ENCODE peak calls at places on chromosomes 6 and 20, in eight cellular contexts. Q, F, M, C, O, G, X and I are unnamed samples. For H3K9me3, the result is how much of the 10 kb centered on the place peaks cover.

GRCh38 chr6:126293891-126294524 is 45.9 kb upstream of the CENPW start:
- DNase-seq in F (no peak), X (no peak), M (no peak), O (no peak), C (no peak), Q (no peak), G (no peak), I (no peak)

GRCh38 chr6:49284134-49284533 is 178.9 kb downstream of the MMUT start:
- DNase-seq in Q (no peak), O (no peak), C (no peak), F (no peak), X (no peak), G (no peak), M (no peak), I (no peak)

GRCh38 chr6:40912158-40912946 is 126.7 kb downstream of the UNC5CL start:
- DNase-seq in X (no peak), G (no peak), M (peak), O (no peak), F (no peak), C (no peak), Q (peak), I (peak)

GRCh38 chr6:67896476-67896875 is 738.6 kb upstream of the ADGRB3 start:
- DNase-seq in O (no peak), M (no peak), X (no peak), C (no peak), G (no peak), F (no peak), Q (peak), I (no peak)

GRCh38 chr6:99813565-99813964 is 180.5 kb downstream of the MCHR2 start:
- DNase-seq in Q (no peak), F (no peak), G (no peak), M (no peak), O (no peak), C (no peak), X (no peak), I (no peak)

GRCh38 chr6:10144772-10145171 is 270.1 kb downstream of the TFAP2A start:
- DNase-seq in Q (no peak), F (no peak), M (no peak), G (no peak), C (no peak), X (no peak), O (no peak), I (no peak)

GRCh38 chr20:33046412-33046811 is 7.3 kb upstream of the BPIFB3 start:
- DNase-seq in X (no peak), G (no peak), M (no peak), C (no peak), O (no peak), Q (no peak), F (no peak), I (no peak)

GRCh38 chr6:142796024-142796423 is 149.0 kb downstream of the HIVEP2 start:
- DNase-seq in C (no peak), X (no peak), M (no peak), Q (no peak), F (no peak), G (no peak), O (no peak), I (no peak)

GRCh38 chr6:132919476-132919875 is 105.1 kb downstream of the RPS12 start:
- DNase-seq in X (peak), G (no peak), C (peak), O (no peak), M (no peak), Q (peak), F (peak), I (no peak)

GRCh38 chr20:60815656-60816055 is 436.4 kb upstream of the CDH4 start:
- DNase-seq in G (no peak), M (no peak), F (no peak), O (no peak), Q (no peak), X (no peak), C (no peak), I (no peak)

GRCh38 chr20:60820149-60820548 is 431.9 kb upstream of the CDH4 start:
- DNase-seq in Q (no peak), O (no peak), C (no peak), G (no peak), F (no peak), X (no peak), M (no peak), I (no peak)

GRCh38 chr20:60819511-60819910 is 432.6 kb upstream of the CDH4 start:
- DNase-seq in Q (peak), C (no peak), O (no peak), G (no peak), M (no peak), F (no peak), X (no peak), I (no peak)

GRCh38 chr20:60813066-60813465 is 439.0 kb upstream of the CDH4 start:
- DNase-seq in C (no peak), G (no peak), O (no peak), M (no peak), X (no peak), F (no peak), Q (no peak), I (no peak)

GRCh38 chr20:60816901-60817300 is 435.2 kb upstream of the CDH4 start:
- DNase-seq in F (no peak), G (no peak), X (no peak), C (no peak), Q (no peak), M (no peak), O (no peak), I (no peak)
- H3K9me3 ChIP-seq in F (under half), G (under half), X (under half), C (under half), Q (under half), M (under half), O (under half), I (under half)

GRCh38 chr6:88031550-88031949 is 16.1 kb upstream of the SPACA1 start:
- DNase-seq in F (no peak), O (no peak), M (no peak), C (no peak), Q (no peak), G (no peak), X (no peak), I (no peak)
- H3K9me3 ChIP-seq in F (under half), O (under half), M (under half), C (under half), Q (under half), G (under half), X (under half), I (under half)

DNA sequence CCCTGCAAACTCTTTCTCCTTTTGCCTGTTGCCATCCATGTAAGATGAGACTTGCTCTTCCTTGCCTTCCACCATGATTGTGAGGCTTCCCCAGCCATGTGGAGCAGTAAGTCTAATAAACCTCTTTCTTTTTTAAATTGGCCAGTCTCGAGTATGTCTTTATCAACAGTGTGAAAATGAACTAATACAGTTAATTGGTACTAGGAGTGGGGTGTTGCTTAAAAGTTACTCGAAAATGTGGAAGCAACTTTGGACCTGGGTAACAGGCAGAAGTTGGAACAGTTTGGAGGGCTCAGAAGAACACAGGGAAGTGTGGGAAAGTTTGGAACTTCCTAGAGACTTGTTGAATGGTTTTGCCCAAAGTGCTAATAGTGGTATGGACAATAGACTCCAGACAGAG is 359.2 kb upstream of the KHDRBS2 start:
- DNase-seq in X (no peak), C (no peak), M (no peak), G (no peak), O (no peak), Q (no peak), F (no peak), I (no peak)
- H3K9me3 ChIP-seq in X (under half), C (under half), M (under half), G (under half), O (under half), Q (under half), F (under half), I (under half)

DNA sequence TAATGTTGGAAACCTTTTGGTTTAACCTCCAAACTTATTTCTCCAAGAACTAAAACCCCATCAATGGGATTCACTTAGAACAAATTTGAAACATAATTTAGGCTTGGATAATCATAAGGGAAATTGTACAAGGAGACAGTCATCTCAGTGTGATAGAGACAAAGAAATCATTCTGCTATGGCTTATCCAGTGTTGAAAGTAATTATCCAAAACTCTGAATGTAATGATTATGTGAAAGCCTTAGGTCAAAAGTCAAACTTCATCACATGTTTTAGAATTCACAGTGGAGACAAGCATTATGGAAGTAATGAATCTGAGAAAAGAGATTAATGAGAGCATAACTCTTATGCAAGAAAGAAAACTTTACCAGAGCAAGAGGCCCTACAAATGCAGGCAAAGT is 20.0 kb downstream of the MC3R start:
- DNase-seq in X (no peak), C (no peak), Q (no peak), F (no peak), G (no peak), O (no peak), M (no peak), I (no peak)
- H3K9me3 ChIP-seq in X (under half), C (under half), Q (under half), F (under half), G (under half), O (under half), M (under half), I (under half)

DNA sequence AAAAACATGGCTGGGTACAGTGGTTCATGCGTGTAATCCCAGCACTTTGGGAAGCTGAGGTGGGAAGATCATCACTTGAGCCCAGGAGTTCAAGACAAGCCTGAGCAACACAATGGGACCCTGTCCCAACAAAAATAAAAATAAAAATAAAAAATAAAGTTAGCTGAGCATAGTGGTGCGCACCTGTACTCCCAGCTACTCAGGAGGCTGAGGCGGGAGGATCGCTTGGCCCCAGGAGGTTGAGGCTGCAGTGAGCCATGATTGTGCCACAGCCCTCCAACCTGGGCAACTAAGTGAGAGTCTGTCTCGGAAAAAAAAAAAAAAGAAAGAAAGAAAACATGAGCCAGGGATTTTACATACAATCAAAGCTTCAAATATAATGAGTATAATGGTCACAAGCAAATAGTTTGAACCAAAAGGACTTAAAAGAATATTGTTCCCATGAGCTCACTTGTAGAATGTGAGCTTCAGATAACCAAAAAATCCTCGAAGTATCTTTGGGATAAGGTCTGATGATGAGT is 31.1 kb downstream of the RANBP9 start:
- DNase-seq in O (no peak), F (no peak), Q (no peak), M (no peak), X (no peak), C (no peak), G (no peak), I (no peak)
- H3K9me3 ChIP-seq in O (under half), F (under half), Q (under half), M (under half), X (under half), C (under half), G (under half), I (under half)

GRCh38 chr6:168037856-168038255 is 40.4 kb downstream of the KIF25 start:
- DNase-seq in X (no peak), F (no peak), O (no peak), C (no peak), G (no peak), Q (no peak), M (no peak), I (no peak)
- H3K9me3 ChIP-seq in X (under half), F (under half), O (under half), C (under half), G (under half), Q (under half), M (under half), I (under half)

GRCh38 chr6:119540417-119540816 is 190.9 kb upstream of the MAN1A1 start:
- DNase-seq in Q (no peak), X (no peak), M (no peak), C (no peak), O (no peak), F (no peak), G (no peak), I (no peak)
- H3K9me3 ChIP-seq in Q (under half), X (under half), M (under half), C (under half), O (under half), F (under half), G (under half), I (under half)

DNA sequence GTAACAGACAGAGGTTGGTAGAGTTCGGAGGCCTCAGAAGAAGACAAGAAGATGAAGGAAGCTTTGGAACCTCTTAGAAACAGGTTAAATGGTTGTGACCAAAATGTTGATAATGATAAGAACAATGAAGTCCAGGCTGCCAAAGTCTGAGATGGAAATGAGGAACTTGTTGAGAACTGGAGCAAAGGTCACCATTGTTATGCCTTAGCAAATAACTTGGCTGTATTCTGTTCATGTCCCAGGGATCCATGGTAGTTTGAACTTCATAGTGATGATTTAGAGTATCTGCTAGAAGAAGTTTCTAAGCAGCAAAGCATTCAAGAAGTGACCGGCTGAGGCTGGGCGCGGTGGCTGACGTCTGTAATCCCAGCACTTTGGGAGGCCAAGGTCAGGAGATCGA is 11.1 kb upstream of the LSM14B start:
- DNase-seq in Q (no peak), M (no peak), F (no peak), G (no peak), C (no peak), O (no peak), X (no peak), I (no peak)
- H3K9me3 ChIP-seq in Q (under half), M (half or more), F (half or more), G (under half), C (half or more), O (half or more), X (under half), I (under half)

DNA sequence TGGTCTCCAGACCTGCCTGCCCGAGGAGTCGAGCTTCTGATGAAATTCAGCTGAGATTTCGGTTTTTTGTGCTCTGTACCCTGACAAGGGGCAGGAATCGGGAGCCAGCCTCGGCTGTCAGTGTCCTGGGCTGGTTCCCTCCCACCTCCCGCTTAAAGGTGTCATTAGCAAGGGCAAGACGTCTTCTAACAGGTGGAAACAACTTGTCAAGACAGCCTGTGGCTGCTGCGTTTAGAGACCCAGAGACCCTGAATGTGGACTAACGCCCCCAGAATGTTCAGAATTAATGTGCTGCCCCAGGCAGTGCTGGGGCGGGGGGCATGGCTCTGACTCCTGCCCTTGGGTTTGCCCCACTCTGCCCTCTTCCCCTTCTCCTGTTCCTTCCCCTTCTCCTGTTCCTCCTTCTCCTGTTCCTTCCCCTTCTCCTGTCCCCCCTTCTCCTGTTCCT is 69.7 kb downstream of the PHACTR3 start:
- DNase-seq in C (no peak), G (no peak), X (no peak), M (no peak), F (no peak), Q (no peak), O (no peak), I (no peak)
- H3K9me3 ChIP-seq in C (under half), G (under half), X (under half), M (under half), F (under half), Q (under half), O (under half), I (under half)